ENCODE peak calls at places on chromosomes 6 and 20, in seven cellular contexts. H, D, B, K, N, U and A are unnamed samples.
A peak's percentile ranks its signal among the peaks of the same experiment; 100 is the strongest.

GRCh38 chr6:69820438-69820837 is 23.6 kb upstream of the LMBRD1 start:
- DNase-seq in H (no peak), D (no peak), B (no peak), K (no peak), N (no peak), U (no peak), A (no peak)

GRCh38 chr20:43331911-43332310 is 125.8 kb upstream of the SRSF6 start:
- DNase-seq in H (no peak), D (no peak), B (no peak), K (no peak), N (no peak), U (no peak), A (no peak)

GRCh38 chr20:47338131-47338628 is 18.3 kb downstream of the ZMYND8 start:
- DNase-seq in H (no peak), D (no peak), B (no peak), K (no peak), N (no peak), U (no peak), A (no peak)

GRCh38 chr6:35919827-35920751 is 809 bp downstream of the SRPK1 start:
- DNase-seq in H (peak; percentile 50), D (peak; percentile 21), B (no peak), K (peak; percentile 62), N (peak; percentile 66), U (peak; percentile 77), A (peak; percentile 64)

GRCh38 chr6:1605822-1606532 is 3.7 kb upstream of the FOXC1 start:
- DNase-seq in H (no peak), D (no peak), B (no peak), K (peak; percentile 56), N (no peak), U (no peak), A (no peak)

GRCh38 chr6:56749632-56750151 is 107.0 kb upstream of the DST start:
- DNase-seq in H (no peak), D (no peak), B (peak; percentile 28), K (no peak), N (no peak), U (no peak), A (no peak)

GRCh38 chr6:53956068-53956711 is 155.1 kb upstream of the MLIP start:
- DNase-seq in H (peak; percentile 67), D (peak; percentile 64), B (peak; percentile 56), K (peak; percentile 81), N (peak; percentile 83), U (peak; percentile 77), A (peak; percentile 84)

GRCh38 chr6:142172758-142173157 is 25.7 kb downstream of the VTA1 start:
- DNase-seq in H (no peak), D (no peak), B (no peak), K (no peak), N (no peak), U (no peak), A (no peak)

GRCh38 chr6:1321715-1322114 is 9.8 kb downstream of the FOXQ1 start:
- DNase-seq in H (no peak), D (no peak), B (no peak), K (no peak), N (no peak), U (no peak), A (no peak)

GRCh38 chr6:74651948-74652347 is 553.9 kb downstream of the COL12A1 start:
- DNase-seq in H (no peak), D (no peak), B (no peak), K (no peak), N (no peak), U (no peak), A (no peak)

GRCh38 chr6:109693128-109693527 is 2.0 kb downstream of the FIG4 start:
- DNase-seq in H (no peak), D (no peak), B (no peak), K (no peak), N (no peak), U (no peak), A (no peak)

GRCh38 chr6:71476371-71476770 is 187.8 kb downstream of the OGFRL1 start:
- DNase-seq in H (no peak), D (no peak), B (no peak), K (no peak), N (no peak), U (no peak), A (no peak)

GRCh38 chr6:8539446-8539845 is 104.1 kb upstream of the SLC35B3 start:
- DNase-seq in H (no peak), D (no peak), B (no peak), K (peak; percentile 12), N (no peak), U (no peak), A (no peak)

GRCh38 chr6:35178932-35179832 is 34.6 kb upstream of the SCUBE3 start:
- DNase-seq in H (no peak), D (no peak), B (no peak), K (peak; percentile 34), N (no peak), U (no peak), A (no peak)

GRCh38 chr6:3309391-3310050 is 50.8 kb downstream of the PSMG4 start:
- DNase-seq in H (no peak), D (no peak), B (no peak), K (no peak), N (peak; percentile 63), U (no peak), A (no peak)

GRCh38 chr20:18684775-18685174 is 96.9 kb downstream of the DTD1 start:
- DNase-seq in H (no peak), D (no peak), B (no peak), K (no peak), N (no peak), U (no peak), A (no peak)

GRCh38 chr20:22430154-22430745 is 154.1 kb downstream of the FOXA2 start:
- DNase-seq in H (no peak), D (peak; percentile 41), B (peak; percentile 92), K (peak; percentile 82), N (no peak), U (no peak), A (no peak)

GRCh38 chr20:61660559-61660958 is 405.1 kb downstream of the TAF4 start:
- DNase-seq in H (no peak), D (no peak), B (no peak), K (no peak), N (peak; percentile 50), U (no peak), A (no peak)

GRCh38 chr6:81003156-81003555 is 749.3 kb downstream of the TENT5A start:
- DNase-seq in H (no peak), D (no peak), B (no peak), K (no peak), N (no peak), U (no peak), A (no peak)

GRCh38 chr20:24745617-24746350 is 203.3 kb upstream of the CST7 start:
- DNase-seq in H (no peak), D (no peak), B (no peak), K (no peak), N (no peak), U (no peak), A (no peak)

GRCh38 chr20:24745206-24745605 is 203.9 kb upstream of the CST7 start:
- DNase-seq in H (no peak), D (no peak), B (no peak), K (no peak), N (no peak), U (no peak), A (no peak)

GRCh38 chr20:24746351-24746685 is 202.8 kb upstream of the CST7 start:
- DNase-seq in H (peak; percentile 69), D (no peak), B (peak; percentile 76), K (no peak), N (no peak), U (peak; percentile 92), A (peak; percentile 90)

GRCh38 chr20:24747881-24748595 is 201.0 kb upstream of the CST7 start:
- DNase-seq in H (no peak), D (no peak), B (no peak), K (no peak), N (no peak), U (no peak), A (no peak)

GRCh38 chr20:24747015-24747712 is 201.9 kb upstream of the CST7 start:
- DNase-seq in H (no peak), D (no peak), B (no peak), K (peak; percentile 46), N (no peak), U (no peak), A (no peak)
- H3K9me3 ChIP-seq in H (no peaks in the 10 kb centered on the region), D (no peaks in the 10 kb centered on the region), B (no peaks in the 10 kb centered on the region), K (no peaks in the 10 kb centered on the region), N (no peaks in the 10 kb centered on the region), U (no peaks in the 10 kb centered on the region), A (no peaks in the 10 kb centered on the region)

DNA sequence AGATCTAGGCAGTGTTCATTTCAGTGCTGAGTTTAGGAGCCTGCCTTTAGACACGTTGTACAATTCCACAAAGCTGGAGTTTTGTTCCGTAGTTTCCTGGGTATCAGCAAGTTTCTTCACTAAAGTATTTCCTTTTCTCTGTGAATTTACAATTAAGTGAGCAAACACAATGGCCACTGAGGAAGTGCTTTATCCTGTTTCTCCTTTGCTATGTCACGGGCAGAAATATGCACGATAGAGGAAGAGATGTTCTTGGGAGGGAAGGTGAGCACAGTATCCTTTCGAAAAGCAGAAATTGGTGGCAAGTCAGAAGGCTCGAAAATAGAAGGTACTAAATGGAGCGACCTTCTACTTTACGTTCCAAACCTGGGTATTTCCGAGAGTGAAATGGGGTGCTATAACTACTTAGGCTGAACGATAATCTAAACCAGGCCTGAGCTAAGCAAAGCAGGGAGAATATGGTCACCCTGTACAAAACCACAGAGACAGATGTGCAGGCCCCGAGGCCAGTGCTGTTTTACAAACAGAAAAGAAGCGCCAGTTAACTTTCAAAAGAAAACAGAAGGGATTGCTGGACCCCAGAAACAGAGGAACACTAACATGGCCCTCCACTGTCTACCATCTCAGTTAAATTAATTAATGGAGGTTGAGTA is 259.7 kb downstream of the TBC1D7 start:
- DNase-seq in H (no peak), D (no peak), B (no peak), K (no peak), N (no peak), U (no peak), A (no peak)
- H3K4me1 ChIP-seq in H (peaks cover 6% of the 10 kb centered on the region), D (peaks cover 2% of the 10 kb centered on the region), B (no peaks in the 10 kb centered on the region), K (no peaks in the 10 kb centered on the region), N (peaks cover 6% of the 10 kb centered on the region), U (no peaks in the 10 kb centered on the region), A (no peaks in the 10 kb centered on the region)

GRCh38 chr20:30168025-30168799 is 1089.3 kb upstream of the DEFB115 start:
- DNase-seq in H (peak; percentile 45), D (no peak), B (no peak), K (no peak), N (peak; percentile 61), U (peak; percentile 21), A (no peak)

GRCh38 chr20:30168800-30169138 is 1088.7 kb upstream of the DEFB115 start:
- DNase-seq in H (no peak), D (no peak), B (no peak), K (no peak), N (no peak), U (no peak), A (no peak)

DNA sequence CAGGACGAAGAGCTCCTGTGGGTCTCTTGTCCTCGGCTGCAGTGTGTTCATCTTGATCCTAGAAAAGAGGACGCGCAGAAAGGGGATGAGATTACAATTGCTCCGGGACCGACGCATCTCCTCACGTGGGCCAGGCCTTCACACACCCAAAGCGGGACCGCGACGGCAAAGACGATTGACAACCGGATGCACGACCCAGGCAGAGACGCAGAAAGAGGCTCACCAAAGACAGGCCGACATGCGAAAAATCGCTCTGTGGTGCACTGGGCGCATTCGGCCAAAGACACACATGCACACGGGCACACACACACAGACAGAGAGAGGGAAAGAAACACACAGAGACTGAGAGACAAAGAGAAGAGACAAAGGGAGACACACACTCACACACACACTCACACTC is 1089.9 kb upstream of the DEFB115 start:
- DNase-seq in H (no peak), D (no peak), B (no peak), K (no peak), N (no peak), U (no peak), A (no peak)
- H3K9me3 ChIP-seq in H (no peaks in the 10 kb centered on the region), D (peaks cover 2% of the 10 kb centered on the region), B (no peaks in the 10 kb centered on the region), K (no peaks in the 10 kb centered on the region), N (no peaks in the 10 kb centered on the region), U (no peaks in the 10 kb centered on the region), A (no peaks in the 10 kb centered on the region)

GRCh38 chr20:59147197-59147596 is 16.4 kb upstream of the ZNF831 start:
- DNase-seq in H (no peak), D (no peak), B (no peak), K (no peak), N (no peak), U (no peak), A (no peak)
- H3K4me1 ChIP-seq in H (peaks cover 17% of the 10 kb centered on the region), D (no peaks in the 10 kb centered on the region), B (no peaks in the 10 kb centered on the region), K (no peaks in the 10 kb centered on the region), N (peaks cover 15% of the 10 kb centered on the region), U (no peaks in the 10 kb centered on the region), A (peaks cover 3% of the 10 kb centered on the region)